ENCODE peak calls at places on chromosomes 13 and 19, in four cellular contexts. B, D, C and Y are unnamed samples.
A peak's percentile ranks its signal among the peaks of the same experiment; 100 is the strongest.

GRCh38 chr19:4577020-4577782 is 17.7 kb upstream of the SEMA6B start:
- DNase-seq in B (no peak), D (no peak), C (no peak), Y (no peak)

GRCh38 chr19:57348136-57348535 is 2.9 kb upstream of the ZNF304 start:
- DNase-seq in B (no peak), D (no peak), C (no peak), Y (no peak)

GRCh38 chr13:20383058-20383457 is 142.6 kb downstream of the CRYL1 start:
- DNase-seq in B (no peak), D (no peak), C (no peak), Y (no peak)

GRCh38 chr19:18063463-18063862 is 23.3 kb downstream of the IL12RB1 start:
- DNase-seq in B (no peak), D (peak; percentile 36), C (no peak), Y (no peak)

GRCh38 chr13:77833331-77833863 is 85.2 kb downstream of the EDNRB start:
- DNase-seq in B (no peak), D (no peak), C (peak; percentile 68), Y (no peak)

GRCh38 chr13:73737214-73737613 is 397.0 kb downstream of the KLF12 start:
- DNase-seq in B (no peak), D (no peak), C (no peak), Y (no peak)

GRCh38 chr19:22144394-22144793 is 52.4 kb downstream of the ZNF676 start:
- DNase-seq in B (no peak), D (peak; percentile 1), C (no peak), Y (no peak)

GRCh38 chr19:49328741-49329140 is 3.8 kb upstream of the SLC6A16 start:
- DNase-seq in B (no peak), D (no peak), C (no peak), Y (no peak)

GRCh38 chr13:35768551-35768950 is 292.1 kb upstream of the MAB21L1 start:
- DNase-seq in B (no peak), D (no peak), C (no peak), Y (no peak)

GRCh38 chr13:109371066-109371465 is 415.3 kb downstream of the IRS2 start:
- DNase-seq in B (no peak), D (no peak), C (no peak), Y (no peak)

GRCh38 chr19:35066691-35067563 is 25.4 kb downstream of the HPN start:
- DNase-seq in B (peak; percentile 88), D (peak; percentile 91), C (peak; percentile 56), Y (peak; percentile 93)

GRCh38 chr13:20160346-20161274 is at the start of gene GJA3:
- DNase-seq in B (no peak), D (peak; percentile 82), C (no peak), Y (peak; percentile 75)

GRCh38 chr13:47708386-47708785 is 292.7 kb downstream of the SUCLA2 start:
- DNase-seq in B (no peak), D (no peak), C (no peak), Y (no peak)

GRCh38 chr19:36987091-36987490 is 71.0 kb downstream of the ZNF568 start:
- DNase-seq in B (no peak), D (no peak), C (no peak), Y (no peak)

GRCh38 chr13:112903606-112904195 is 65.3 kb upstream of the MCF2L start:
- DNase-seq in B (no peak), D (no peak), C (no peak), Y (no peak)

GRCh38 chr19:6100284-6100915 is 9.9 kb downstream of the RFX2 start:
- DNase-seq in B (no peak), D (peak; percentile 42), C (no peak), Y (peak; percentile 60)

GRCh38 chr13:112959701-112960542 is 9.1 kb upstream of the MCF2L start:
- DNase-seq in B (no peak), D (no peak), C (no peak), Y (no peak)

DNA sequence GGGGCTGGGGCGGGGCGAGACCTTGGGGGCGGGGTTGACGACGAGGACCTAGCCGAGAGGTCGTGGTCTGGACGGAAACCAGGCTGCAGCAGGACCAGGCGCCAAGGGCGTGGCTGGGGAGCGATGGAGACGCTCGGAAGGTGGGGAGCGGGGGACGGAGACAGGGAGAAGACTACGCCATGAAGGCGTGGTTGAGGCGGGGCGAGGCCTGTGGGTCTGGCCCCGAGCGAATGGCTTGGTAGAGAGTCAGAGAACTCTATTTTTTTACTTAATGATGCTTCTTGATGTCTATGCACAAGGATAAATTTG is 665 bp upstream of the FBXL12 start:
- DNase-seq in B (no peak), D (no peak), C (no peak), Y (no peak)
- TF ChIP-seq CTCF in B (no peak), D (no peak), C (no peak), Y (no peak)

GRCh38 chr19:39407644-39408391 is 1.2 kb downstream of the ZFP36 start:
- DNase-seq in B (peak; percentile 57), D (no peak), C (no peak), Y (no peak)
- TF ChIP-seq CTCF in B (no peak), D (no peak), C (no peak), Y (no peak)

GRCh38 chr19:40519352-40520322 is 52.8 kb downstream of the SPTBN4 start:
- DNase-seq in B (no peak), D (peak; percentile 46), C (no peak), Y (no peak)
- TF ChIP-seq CTCF in B (no peak), D (no peak), C (no peak), Y (no peak)

DNA sequence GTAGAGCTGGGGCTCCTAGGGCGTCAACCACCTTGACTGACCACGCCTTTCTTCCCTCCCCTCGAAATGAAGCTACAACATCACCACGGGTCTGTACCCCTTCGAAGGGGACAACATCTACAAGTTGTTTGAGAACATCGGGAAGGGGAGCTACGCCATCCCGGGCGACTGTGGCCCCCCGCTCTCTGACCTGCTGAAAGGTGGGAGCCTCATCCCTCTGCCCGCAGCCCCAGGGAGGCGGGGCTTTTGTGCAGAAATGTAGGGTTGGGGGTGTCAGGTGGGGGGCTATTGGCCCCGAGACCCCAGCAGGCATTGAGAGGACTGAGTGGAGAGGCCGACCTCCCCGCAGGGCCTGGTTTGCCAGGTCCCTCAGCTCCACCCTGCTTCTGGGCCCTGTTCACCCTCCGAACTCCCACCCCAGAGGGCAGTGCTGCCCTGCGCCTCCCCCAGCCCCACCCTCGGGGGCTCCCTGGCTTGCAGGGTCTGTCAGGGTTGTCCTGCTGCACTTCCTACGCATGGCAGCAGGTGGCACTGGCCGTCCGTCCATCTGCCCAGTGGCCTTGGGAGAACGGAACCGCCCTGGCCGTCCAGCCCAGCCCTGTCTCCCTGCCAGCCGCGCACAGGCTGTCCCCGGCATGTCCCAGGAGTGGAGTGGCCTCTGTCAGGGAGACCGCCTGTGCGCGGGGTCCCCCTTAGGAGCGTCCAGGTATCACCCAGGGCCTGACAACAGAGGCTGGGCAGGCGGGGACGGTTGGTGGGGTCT is 15.7 kb downstream of the STK11 start:
- DNase-seq in B (no peak), D (peak; percentile 67), C (no peak), Y (no peak)
- TF ChIP-seq CTCF in B (no peak), D (peak; percentile 67), C (peak; percentile 64), Y (peak; percentile 30)

DNA sequence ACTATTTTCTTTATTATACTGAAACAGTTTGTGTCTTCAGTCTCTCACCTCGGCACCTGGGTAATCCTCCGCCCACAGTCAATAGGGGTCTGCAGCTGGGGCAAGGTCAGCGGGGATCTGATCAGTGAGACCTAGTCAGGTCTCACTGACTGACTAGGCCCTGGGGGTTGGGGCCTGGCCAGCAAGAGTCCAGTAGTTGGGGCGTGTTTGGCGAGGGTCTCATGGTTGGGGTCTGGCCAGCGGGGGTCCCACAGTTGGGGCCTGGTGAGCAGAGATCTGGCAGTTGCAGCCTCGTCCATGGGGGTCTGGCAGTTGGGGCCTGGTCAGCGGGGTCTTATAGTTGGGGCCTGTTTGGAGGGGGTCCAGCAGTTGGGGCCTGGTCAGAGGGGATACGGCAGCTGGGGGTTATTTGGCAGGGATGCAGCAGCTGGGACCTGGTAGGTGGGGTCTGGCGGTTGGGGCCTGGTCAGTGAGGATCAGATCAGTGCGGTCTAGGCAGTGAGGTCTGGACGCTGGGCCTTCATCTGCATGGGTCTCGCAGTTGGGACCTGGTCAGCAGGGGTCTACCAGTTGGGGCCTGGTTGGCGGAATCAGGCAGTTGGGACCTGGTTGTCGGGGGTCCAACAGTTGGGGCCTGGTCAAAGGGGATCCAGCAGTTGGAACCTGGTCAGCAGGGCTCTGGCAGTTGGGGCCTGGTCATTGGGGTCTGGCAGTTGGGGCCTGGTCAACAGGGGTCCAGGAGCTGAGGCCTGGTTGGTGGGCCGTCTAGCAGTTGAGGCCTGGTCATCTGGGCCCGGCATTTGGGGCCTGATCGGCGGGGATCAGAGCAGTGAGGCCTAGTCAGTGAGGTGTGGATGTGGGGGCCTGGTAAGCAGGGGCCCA is 61.1 kb upstream of the TPM4 start:
- DNase-seq in B (no peak), D (no peak), C (no peak), Y (no peak)
- TF ChIP-seq CTCF in B (no peak), D (no peak), C (no peak), Y (no peak)

GRCh38 chr13:45196622-45197021 is 4.2 kb downstream of the KCTD4 start:
- DNase-seq in B (no peak), D (no peak), C (no peak), Y (peak; percentile 10)

GRCh38 chr13:45195421-45195820 is 5.4 kb downstream of the KCTD4 start:
- DNase-seq in B (no peak), D (no peak), C (no peak), Y (no peak)

GRCh38 chr13:45191874-45192273 is 9.0 kb downstream of the KCTD4 start:
- DNase-seq in B (no peak), D (no peak), C (no peak), Y (no peak)

GRCh38 chr13:45196091-45196490 is 4.8 kb downstream of the KCTD4 start:
- DNase-seq in B (no peak), D (no peak), C (no peak), Y (no peak)

GRCh38 chr13:45194081-45194939 is 6.5 kb downstream of the KCTD4 start:
- DNase-seq in B (no peak), D (no peak), C (peak; percentile 31), Y (no peak)
- TF ChIP-seq CTCF in B (no peak), D (peak; percentile 10), C (peak; percentile 78), Y (no peak)

GRCh38 chr13:79745141-79745540 is 264.2 kb downstream of the NDFIP2 start:
- DNase-seq in B (no peak), D (no peak), C (no peak), Y (no peak)
- TF ChIP-seq CTCF in B (no peak), D (no peak), C (no peak), Y (no peak)